ENCODE peak calls at places on chromosomes 7 and 10, in five cellular contexts. R, K, B, X and E are unnamed samples.

GRCh38 chr10:306007-306406 is 170.8 kb downstream of the ZMYND11 start:
- DNase-seq in R (no peak), K (no peak), B (no peak), X (no peak), E (no peak)

GRCh38 chr10:50417906-50418697 is 166.8 kb upstream of the ASAH2 start:
- DNase-seq in R (peak), K (peak), B (peak), X (peak), E (peak)

GRCh38 chr10:8279598-8279997 is 225.1 kb downstream of the GATA3 start:
- DNase-seq in R (no peak), K (peak), B (no peak), X (no peak), E (peak)

GRCh38 chr10:31698169-31698890 is 230.3 kb downstream of the ARHGAP12 start:
- DNase-seq in R (no peak), K (no peak), B (no peak), X (no peak), E (peak)

GRCh38 chr7:85851571-85852193 is 664.8 kb upstream of the SEMA3D start:
- DNase-seq in R (no peak), K (no peak), B (no peak), X (no peak), E (peak)

GRCh38 chr10:120656121-120656520 is 195.0 kb upstream of the WDR11 start:
- DNase-seq in R (no peak), K (no peak), B (no peak), X (no peak), E (no peak)

GRCh38 chr10:24762966-24763623 is 39.4 kb upstream of the ARHGAP21 start:
- DNase-seq in R (no peak), K (peak), B (no peak), X (no peak), E (peak)

GRCh38 chr7:148163246-148163645 is 427.3 kb upstream of the C7orf33 start:
- DNase-seq in R (no peak), K (no peak), B (no peak), X (no peak), E (no peak)

GRCh38 chr10:22477365-22478287 is 132.3 kb downstream of the SPAG6 start:
- DNase-seq in R (peak), K (no peak), B (no peak), X (peak), E (no peak)

GRCh38 chr10:92387289-92387940 is 96.4 kb downstream of the MARCHF5 start:
- DNase-seq in R (peak), K (peak), B (no peak), X (peak), E (peak)

GRCh38 chr10:123562387-123562786 is 103.8 kb upstream of the GPR26 start:
- DNase-seq in R (no peak), K (no peak), B (no peak), X (no peak), E (no peak)

DNA sequence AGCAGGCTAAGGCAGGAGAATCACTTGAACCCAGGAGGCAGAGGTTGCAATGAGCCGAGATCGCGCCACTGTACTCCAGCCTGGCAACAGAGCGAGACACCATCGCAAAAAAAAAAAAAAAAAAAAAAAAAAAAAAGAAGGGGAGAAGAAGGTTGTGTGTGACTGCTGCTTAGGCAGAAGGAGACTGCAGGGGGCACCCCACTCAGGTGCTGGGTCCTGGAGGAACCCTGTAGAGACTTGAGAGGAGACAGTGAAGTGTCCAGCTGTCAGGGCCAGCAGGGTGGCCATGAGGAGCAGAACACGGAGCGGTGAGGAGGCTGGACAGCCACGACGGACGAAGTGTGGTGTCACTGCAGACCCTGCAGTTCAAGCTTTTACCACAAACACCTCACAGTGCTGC is 99.0 kb upstream of the NMT2 start:
- DNase-seq in R (no peak), K (no peak), B (no peak), X (no peak), E (no peak)
- TF ChIP-seq CTCF in R (no peak), K (no peak), B (no peak), X (no peak), E (peak)

GRCh38 chr7:151403764-151404163 is 6.1 kb downstream of the WDR86 start:
- DNase-seq in R (no peak), K (peak), B (no peak), X (no peak), E (no peak)
- TF ChIP-seq CTCF in R (no peak), K (no peak), B (no peak), X (no peak), E (no peak)

DNA sequence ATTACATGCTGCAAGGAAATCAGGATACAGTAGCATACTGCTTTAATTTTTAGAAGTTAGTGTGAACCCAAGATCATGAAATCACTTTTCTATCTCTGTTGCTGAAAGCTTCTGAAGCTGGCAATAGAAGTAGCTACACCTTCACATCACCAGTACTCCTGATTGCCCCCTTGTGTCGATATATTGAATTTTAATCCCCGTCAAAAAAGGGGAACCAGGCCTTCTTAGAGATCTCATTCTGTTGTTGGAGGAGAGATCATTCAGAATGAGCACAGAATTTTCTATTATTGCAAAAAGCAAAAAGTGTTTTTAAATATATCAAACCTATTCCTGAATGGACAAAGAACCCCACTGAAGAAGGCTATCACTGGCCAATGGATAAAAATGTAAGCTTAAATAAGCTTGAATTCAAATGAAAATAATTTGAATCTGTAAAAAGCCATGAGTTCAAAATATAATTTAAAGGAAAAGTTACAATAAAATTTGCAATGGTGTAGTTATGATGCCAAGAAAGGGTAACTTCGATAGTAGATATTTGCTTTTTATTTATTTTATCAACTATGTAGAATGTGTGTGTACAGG is 39.7 kb upstream of the TEX47 start:
- DNase-seq in R (no peak), K (peak), B (no peak), X (peak), E (no peak)
- TF ChIP-seq CTCF in R (peak), K (no peak), B (peak), X (peak), E (peak)

GRCh38 chr7:143493755-143494154 is 16.1 kb downstream of the TAS2R41 start:
- DNase-seq in R (no peak), K (no peak), B (no peak), X (no peak), E (no peak)
- TF ChIP-seq CTCF in R (no peak), K (no peak), B (no peak), X (no peak), E (no peak)

DNA sequence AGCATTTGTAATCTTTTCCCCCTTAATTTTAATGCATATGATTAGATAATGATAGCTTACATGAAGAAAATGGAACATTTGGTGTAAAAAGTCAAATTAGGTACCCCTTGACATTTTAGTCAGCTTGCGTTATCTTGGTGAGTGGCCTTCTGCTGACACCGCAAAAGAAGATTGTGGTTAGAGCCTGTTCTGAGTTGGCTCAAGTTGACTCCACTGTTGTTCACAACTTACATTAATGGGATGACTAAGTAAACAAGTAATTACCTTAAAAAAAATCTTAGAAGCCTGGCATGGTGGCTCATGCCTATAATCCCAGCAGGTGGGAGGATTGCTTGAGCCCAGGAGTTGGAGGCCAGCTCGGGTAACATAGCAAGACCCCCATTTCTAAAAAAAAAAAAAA is 24.2 kb downstream of the TRRAP start:
- DNase-seq in R (no peak), K (no peak), B (no peak), X (no peak), E (no peak)
- TF ChIP-seq CTCF in R (no peak), K (no peak), B (no peak), X (no peak), E (no peak)